ENCODE peak calls at places on chromosomes 2 and 18, in five cellular contexts. W is adrenal gland, F is choroid plexus epithelial cell, Z is GM13976, N is AG10803. A is an unnamed sample.

GRCh38 chr18:11570770-11571169 is 38.6 kb upstream of the SLC35G4 start:
- DNase-seq in W (no peak), F (peak; percentile 56), Z (no peak), N (peak; percentile 46), A (no peak)

GRCh38 chr2:190582761-190583506 is 48.4 kb upstream of the NEMP2 start:
- DNase-seq in W (no peak), F (peak; percentile 10), Z (no peak), N (no peak), A (no peak)

GRCh38 chr2:224023188-224023587 is 15.9 kb downstream of the SERPINE2 start:
- DNase-seq in W (no peak), F (peak; percentile 17), Z (no peak), N (peak; percentile 79), A (no peak)

GRCh38 chr2:149383340-149383739 is 53.0 kb downstream of the LYPD6 start:
- DNase-seq in W (no peak), F (peak; percentile 4), Z (no peak), N (peak; percentile 89), A (no peak)

GRCh38 chr2:119673796-119674195 is 5.2 kb upstream of the TMEM177 start:
- DNase-seq in W (no peak), F (no peak), Z (no peak), N (no peak), A (peak; percentile 33)

GRCh38 chr2:176085861-176086771 is 2.4 kb upstream of the EVX2 start:
- DNase-seq in W (peak; percentile 44), F (peak; percentile 45), Z (no peak), N (peak; percentile 26), A (peak; percentile 62)

GRCh38 chr2:119223521-119224390 is at the start of gene STEAP3:
- DNase-seq in W (peak; percentile 88), F (peak; percentile 42), Z (peak; percentile 92), N (peak; percentile 49), A (peak; percentile 88)

GRCh38 chr2:167715932-167716331 is 531.5 kb downstream of the STK39 start:
- DNase-seq in W (no peak), F (no peak), Z (no peak), N (no peak), A (no peak)

GRCh38 chr18:24427484-24427883 is 1.0 kb downstream of the IMPACT start:
- DNase-seq in W (no peak), F (peak; percentile 55), Z (no peak), N (peak; percentile 15), A (no peak)

GRCh38 chr2:168086805-168087204 is 160.6 kb downstream of the STK39 start:
- DNase-seq in W (no peak), F (no peak), Z (no peak), N (no peak), A (no peak)

GRCh38 chr2:23595021-23595420 is 210.0 kb downstream of the KLHL29 start:
- DNase-seq in W (no peak), F (no peak), Z (no peak), N (no peak), A (no peak)

GRCh38 chr18:24982831-24983230 is 369.1 kb downstream of the ZNF521 start:
- DNase-seq in W (no peak), F (no peak), Z (no peak), N (peak; percentile 43), A (no peak)

GRCh38 chr2:53787255-53787910 is 539 bp downstream of the ERLEC1 start:
- DNase-seq in W (no peak), F (peak; percentile 46), Z (peak; percentile 32), N (peak; percentile 15), A (no peak)

GRCh38 chr2:85652056-85652455 is 15.9 kb downstream of the SFTPB start:
- DNase-seq in W (no peak), F (no peak), Z (no peak), N (no peak), A (no peak)

GRCh38 chr2:41899189-41899588 is 148.6 kb upstream of the PKDCC start:
- DNase-seq in W (no peak), F (peak; percentile 92), Z (no peak), N (peak; percentile 58), A (peak; percentile 80)

GRCh38 chr2:61017556-61018318 is at the start of the genes PEX13 and PUS10:
- DNase-seq in W (peak; percentile 77), F (peak; percentile 70), Z (peak; percentile 82), N (peak; percentile 61), A (peak; percentile 85)

GRCh38 chr2:98772531-98772930 is 41.6 kb upstream of the MGAT4A start:
- DNase-seq in W (no peak), F (no peak), Z (no peak), N (peak; percentile 15), A (no peak)

GRCh38 chr2:199206536-199206935 is 251.2 kb downstream of the SATB2 start:
- DNase-seq in W (no peak), F (no peak), Z (no peak), N (no peak), A (no peak)

GRCh38 chr2:147275943-147276342 is 568.9 kb upstream of the ACVR2A start:
- DNase-seq in W (no peak), F (peak; percentile 2), Z (no peak), N (no peak), A (no peak)

GRCh38 chr2:136125226-136125625 is 7.3 kb upstream of the CXCR4 start:
- DNase-seq in W (no peak), F (no peak), Z (no peak), N (no peak), A (no peak)

GRCh38 chr18:52499018-52499417 is 159.0 kb downstream of the DCC start:
- DNase-seq in W (no peak), F (no peak), Z (no peak), N (no peak), A (no peak)

GRCh38 chr2:161017780-161018440 is 142.3 kb upstream of the TANK start:
- DNase-seq in W (peak; percentile 14), F (peak; percentile 53), Z (no peak), N (peak; percentile 65), A (no peak)

GRCh38 chr18:54672109-54672508 is 81.1 kb downstream of the DYNAP start:
- DNase-seq in W (no peak), F (no peak), Z (no peak), N (no peak), A (no peak)

GRCh38 chr2:174777334-174777733 is 13.1 kb upstream of the CHRNA1 start:
- DNase-seq in W (no peak), F (no peak), Z (no peak), N (peak; percentile 84), A (no peak)

GRCh38 chr2:174775586-174775985 is 11.3 kb upstream of the CHRNA1 start:
- DNase-seq in W (no peak), F (no peak), Z (no peak), N (peak; percentile 40), A (no peak)

GRCh38 chr2:174774828-174775227 is 10.6 kb upstream of the CHRNA1 start:
- DNase-seq in W (no peak), F (no peak), Z (no peak), N (no peak), A (no peak)

GRCh38 chr2:174776686-174777085 is 12.4 kb upstream of the CHRNA1 start:
- DNase-seq in W (no peak), F (peak; percentile 63), Z (no peak), N (peak; percentile 31), A (no peak)

DNA sequence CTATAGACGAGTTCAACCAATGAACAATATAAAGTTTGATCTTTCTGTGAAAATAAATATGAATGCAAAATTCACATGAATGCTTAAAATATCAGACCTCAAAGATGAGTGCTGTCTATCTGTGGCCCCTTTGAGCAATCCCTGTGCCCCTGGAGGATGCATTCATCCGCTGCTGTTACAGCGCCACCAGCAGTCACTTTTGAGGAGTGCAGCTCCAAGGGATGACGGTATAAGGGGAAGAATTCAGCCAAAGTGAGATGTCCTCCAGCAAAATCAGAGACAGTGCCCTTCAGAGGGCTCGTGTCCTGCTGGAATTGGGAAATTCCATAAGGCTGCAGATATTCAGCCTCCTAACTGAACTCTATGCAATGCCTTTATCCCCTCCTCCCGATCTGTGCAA is 12.0 kb upstream of the CHRNA1 start:
- DNase-seq in W (no peak), F (no peak), Z (no peak), N (no peak), A (no peak)
- TF ChIP-seq CTCF in W (no peak), F (peak; percentile 68), Z (peak; percentile 14), N (peak; percentile 23), A (no peak)

GRCh38 chr2:12050381-12050780 is 303.9 kb downstream of the LPIN1 start:
- DNase-seq in W (no peak), F (peak; percentile 84), Z (no peak), N (peak; percentile 83), A (no peak)
- TF ChIP-seq CTCF in W (no peak), F (peak; percentile 39), Z (no peak), N (peak; percentile 44), A (no peak)

DNA sequence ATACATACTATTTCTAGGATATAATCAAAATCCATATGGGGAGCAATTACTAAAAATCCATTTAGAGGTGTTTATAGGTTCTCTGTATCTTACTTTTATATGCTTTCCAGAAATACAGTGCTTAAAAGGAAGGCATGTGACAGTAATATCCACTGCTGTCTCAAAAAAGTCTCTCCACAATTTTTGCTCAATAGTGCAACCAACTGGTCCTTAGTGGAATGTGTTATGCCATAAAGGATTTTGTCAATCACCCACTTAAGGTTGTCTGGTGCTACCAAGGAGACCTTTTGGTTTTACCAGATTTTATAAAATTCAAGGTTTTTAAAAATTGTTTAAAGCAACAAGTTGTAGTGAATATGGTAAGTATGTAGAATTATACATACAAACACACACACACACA is 328.5 kb upstream of the DSEL start:
- DNase-seq in W (no peak), F (peak; percentile 66), Z (no peak), N (no peak), A (no peak)
- TF ChIP-seq CTCF in W (no peak), F (peak; percentile 48), Z (no peak), N (peak; percentile 27), A (no peak)

GRCh38 chr2:143171817-143172216 is 42.6 kb downstream of the ARHGAP15 start:
- DNase-seq in W (no peak), F (peak; percentile 27), Z (no peak), N (peak; percentile 9), A (no peak)
- TF ChIP-seq CTCF in W (peak; percentile 24), F (peak; percentile 45), Z (no peak), N (peak; percentile 39), A (no peak)

DNA sequence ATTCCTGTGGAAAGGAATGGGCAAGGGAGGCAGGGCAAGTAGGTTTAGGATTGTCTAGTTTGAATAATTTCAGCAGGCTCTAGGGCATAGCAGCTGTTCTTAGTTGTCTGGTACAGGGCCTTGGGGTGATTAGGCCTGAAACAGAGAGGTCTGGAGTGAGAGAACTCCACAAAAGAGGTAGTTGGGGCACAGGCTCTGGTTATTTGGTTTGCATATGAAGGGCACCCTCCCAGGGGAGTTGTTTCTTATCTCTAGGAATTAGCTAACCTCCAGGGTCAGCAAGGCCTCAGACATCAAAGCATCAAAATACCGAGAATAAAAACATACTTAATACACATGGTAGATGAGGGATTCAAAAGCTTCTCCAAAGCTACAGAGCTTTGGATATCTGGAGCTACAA is 38.4 kb upstream of the SLC14A2 start:
- DNase-seq in W (no peak), F (no peak), Z (no peak), N (no peak), A (no peak)
- TF ChIP-seq CTCF in W (no peak), F (no peak), Z (no peak), N (no peak), A (no peak)